ENCODE peak calls at places on chromosomes 5 and 9, in six cellular contexts. One of them, this sample, is unnamed.

GRCh38 chr5:56206126-56206525 is 27.0 kb downstream of the ANKRD55 start:
- DNase-seq in SJSA1: no peak
- DNase-seq in body of pancreas: no peak
- DNase-seq in HTR-8/SVneo: no peak
- DNase-seq in lung: no peak
- DNase-seq in HFFc6: peak; percentile 74
- DNase-seq in this sample: no peak

GRCh38 chr5:169814045-169814444 is 166.2 kb downstream of the INSYN2B start:
- DNase-seq in SJSA1: no peak
- DNase-seq in body of pancreas: no peak
- DNase-seq in HTR-8/SVneo: no peak
- DNase-seq in lung: no peak
- DNase-seq in HFFc6: no peak
- DNase-seq in this sample: no peak

GRCh38 chr9:123316053-123316718 is 39.8 kb upstream of the CRB2 start:
- DNase-seq in SJSA1: no peak
- DNase-seq in body of pancreas: no peak
- DNase-seq in HTR-8/SVneo: no peak
- DNase-seq in lung: no peak
- DNase-seq in HFFc6: no peak
- DNase-seq in this sample: no peak

GRCh38 chr9:130635306-130635705 is 29.1 kb upstream of the PRDM12 start:
- DNase-seq in SJSA1: no peak
- DNase-seq in body of pancreas: no peak
- DNase-seq in HTR-8/SVneo: no peak
- DNase-seq in lung: no peak
- DNase-seq in HFFc6: no peak
- DNase-seq in this sample: no peak

GRCh38 chr9:96148634-96149138 is 153.3 kb downstream of the HSD17B3 start:
- DNase-seq in SJSA1: no peak
- DNase-seq in body of pancreas: no peak
- DNase-seq in HTR-8/SVneo: no peak
- DNase-seq in lung: no peak
- DNase-seq in HFFc6: no peak
- DNase-seq in this sample: no peak

GRCh38 chr5:34061993-34062392 is 19.0 kb upstream of the C1QTNF3 start:
- DNase-seq in SJSA1: no peak
- DNase-seq in body of pancreas: no peak
- DNase-seq in HTR-8/SVneo: no peak
- DNase-seq in lung: no peak
- DNase-seq in HFFc6: no peak
- DNase-seq in this sample: no peak

GRCh38 chr9:407255-407654 is 192.6 kb downstream of the DOCK8 start:
- DNase-seq in SJSA1: no peak
- DNase-seq in body of pancreas: no peak
- DNase-seq in HTR-8/SVneo: no peak
- DNase-seq in lung: no peak
- DNase-seq in HFFc6: no peak
- DNase-seq in this sample: no peak

GRCh38 chr5:139638090-139638735 is 9.9 kb upstream of the CXXC5 start:
- DNase-seq in SJSA1: peak; percentile 75
- DNase-seq in body of pancreas: peak; percentile 94
- DNase-seq in HTR-8/SVneo: no peak
- DNase-seq in lung: peak; percentile 78
- DNase-seq in HFFc6: peak; percentile 76
- DNase-seq in this sample: peak; percentile 83

GRCh38 chr5:149166128-149166527 is 24.8 kb downstream of the ABLIM3 start:
- DNase-seq in SJSA1: no peak
- DNase-seq in body of pancreas: no peak
- DNase-seq in HTR-8/SVneo: no peak
- DNase-seq in lung: no peak
- DNase-seq in HFFc6: peak; percentile 38
- DNase-seq in this sample: no peak

GRCh38 chr9:114682846-114683245 is 854 bp upstream of the TEX48 start:
- DNase-seq in SJSA1: no peak
- DNase-seq in body of pancreas: no peak
- DNase-seq in HTR-8/SVneo: no peak
- DNase-seq in lung: no peak
- DNase-seq in HFFc6: no peak
- DNase-seq in this sample: no peak

GRCh38 chr9:112112519-112112918 is 62.6 kb downstream of the SUSD1 start:
- DNase-seq in SJSA1: peak; percentile 68
- DNase-seq in body of pancreas: no peak
- DNase-seq in HTR-8/SVneo: peak; percentile 40
- DNase-seq in lung: no peak
- DNase-seq in HFFc6: peak; percentile 75
- DNase-seq in this sample: no peak

GRCh38 chr9:136045595-136046554 is 49.2 kb downstream of the NACC2 start:
- DNase-seq in SJSA1: no peak
- DNase-seq in body of pancreas: no peak
- DNase-seq in HTR-8/SVneo: no peak
- DNase-seq in lung: peak; percentile 61
- DNase-seq in HFFc6: no peak
- DNase-seq in this sample: no peak

GRCh38 chr5:107966216-107966615 is 295.5 kb upstream of the EFNA5 start:
- DNase-seq in SJSA1: no peak
- DNase-seq in body of pancreas: no peak
- DNase-seq in HTR-8/SVneo: no peak
- DNase-seq in lung: no peak
- DNase-seq in HFFc6: no peak
- DNase-seq in this sample: no peak

GRCh38 chr9:86943223-86943870 is 4.0 kb downstream of the GAS1 start:
- DNase-seq in SJSA1: no peak
- DNase-seq in body of pancreas: peak; percentile 85
- DNase-seq in HTR-8/SVneo: no peak
- DNase-seq in lung: peak; percentile 33
- DNase-seq in HFFc6: no peak
- DNase-seq in this sample: no peak

GRCh38 chr9:77210116-77210515 is 32.8 kb downstream of the VPS13A start:
- DNase-seq in SJSA1: no peak
- DNase-seq in body of pancreas: no peak
- DNase-seq in HTR-8/SVneo: peak; percentile 6
- DNase-seq in lung: no peak
- DNase-seq in HFFc6: no peak
- DNase-seq in this sample: no peak

GRCh38 chr9:92538541-92538940 is 2.8 kb upstream of the ECM2 start:
- DNase-seq in SJSA1: no peak
- DNase-seq in body of pancreas: no peak
- DNase-seq in HTR-8/SVneo: no peak
- DNase-seq in lung: no peak
- DNase-seq in HFFc6: peak; percentile 63
- DNase-seq in this sample: no peak

GRCh38 chr9:76082062-76082461 is 191.6 kb downstream of the PCSK5 start:
- DNase-seq in SJSA1: no peak
- DNase-seq in body of pancreas: no peak
- DNase-seq in HTR-8/SVneo: no peak
- DNase-seq in lung: no peak
- DNase-seq in HFFc6: no peak
- DNase-seq in this sample: no peak

GRCh38 chr5:122780296-122780695 is 5.4 kb downstream of the SNX2 start:
- DNase-seq in SJSA1: no peak
- DNase-seq in body of pancreas: no peak
- DNase-seq in HTR-8/SVneo: no peak
- DNase-seq in lung: no peak
- DNase-seq in HFFc6: no peak
- DNase-seq in this sample: no peak

GRCh38 chr5:56918054-56918453 is 8.7 kb downstream of the SETD9 start:
- DNase-seq in SJSA1: no peak
- DNase-seq in body of pancreas: no peak
- DNase-seq in HTR-8/SVneo: no peak
- DNase-seq in lung: no peak
- DNase-seq in HFFc6: no peak
- DNase-seq in this sample: peak; percentile 33

GRCh38 chr5:64074533-64074932 is 91.1 kb upstream of the RNF180 start:
- DNase-seq in SJSA1: no peak
- DNase-seq in body of pancreas: no peak
- DNase-seq in HTR-8/SVneo: peak; percentile 43
- DNase-seq in lung: no peak
- DNase-seq in HFFc6: peak; percentile 21
- DNase-seq in this sample: no peak

GRCh38 chr5:127876384-127876783 is 173.2 kb downstream of the CCDC192 start:
- DNase-seq in SJSA1: peak; percentile 55
- DNase-seq in body of pancreas: no peak
- DNase-seq in HTR-8/SVneo: no peak
- DNase-seq in lung: no peak
- DNase-seq in HFFc6: no peak
- DNase-seq in this sample: no peak

GRCh38 chr5:16934123-16934522 is 2.0 kb downstream of the MYO10 start:
- DNase-seq in SJSA1: peak; percentile 87
- DNase-seq in body of pancreas: peak; percentile 78
- DNase-seq in HTR-8/SVneo: peak; percentile 92
- DNase-seq in lung: peak; percentile 68
- DNase-seq in HFFc6: peak; percentile 83
- DNase-seq in this sample: peak; percentile 78

GRCh38 chr5:92544567-92544966 is 1036.5 kb downstream of the NR2F1-AS1 start:
- DNase-seq in SJSA1: no peak
- DNase-seq in body of pancreas: no peak
- DNase-seq in HTR-8/SVneo: no peak
- DNase-seq in lung: no peak
- DNase-seq in HFFc6: no peak
- DNase-seq in this sample: no peak

GRCh38 chr5:91403404-91403803 is 20.3 kb upstream of the ARRDC3 start:
- DNase-seq in SJSA1: no peak
- DNase-seq in body of pancreas: no peak
- DNase-seq in HTR-8/SVneo: no peak
- DNase-seq in lung: no peak
- DNase-seq in HFFc6: peak; percentile 15
- DNase-seq in this sample: no peak

GRCh38 chr5:103041071-103041676 is 78.8 kb downstream of the GIN1 start:
- DNase-seq in SJSA1: no peak
- DNase-seq in body of pancreas: no peak
- DNase-seq in HTR-8/SVneo: peak; percentile 32
- DNase-seq in lung: no peak
- DNase-seq in HFFc6: peak; percentile 42
- DNase-seq in this sample: no peak

GRCh38 chr9:72509635-72510034 is 11.8 kb upstream of the TMC1 start:
- DNase-seq in SJSA1: no peak
- DNase-seq in body of pancreas: no peak
- DNase-seq in HTR-8/SVneo: no peak
- DNase-seq in lung: no peak
- DNase-seq in HFFc6: peak; percentile 34
- DNase-seq in this sample: no peak

This sample was measured in left colon.